ENCODE peak calls at places on chromosomes 6 and 20, in seven cellular contexts. One of them, this sample, is unnamed. For H3K4me1, the result is how much of the 10 kb centered on the place peaks cover.

GRCh38 chr20:6395695-6396094 is 272.9 kb upstream of the FERMT1 start:
- DNase-seq in CD8-positive, alpha-beta T cell: no peak
- DNase-seq in upper lobe of right lung: no peak
- DNase-seq in HCT116: no peak
- DNase-seq in GM23338: no peak
- DNase-seq in adrenal gland: no peak
- DNase-seq in endothelial cell of umbilical vein: no peak
- DNase-seq in this sample: peak

GRCh38 chr6:48658910-48659309 is 547.9 kb upstream of the PTCHD4 start:
- DNase-seq in adrenal gland: no peak
- DNase-seq in CD8-positive, alpha-beta T cell: no peak
- DNase-seq in endothelial cell of umbilical vein: no peak
- DNase-seq in GM23338: no peak
- DNase-seq in HCT116: no peak
- DNase-seq in upper lobe of right lung: no peak
- DNase-seq in this sample: no peak

GRCh38 chr6:144585217-144585814 is 300.2 kb downstream of the UTRN start:
- DNase-seq in HCT116: peak
- DNase-seq in adrenal gland: no peak
- DNase-seq in CD8-positive, alpha-beta T cell: no peak
- DNase-seq in GM23338: peak
- DNase-seq in endothelial cell of umbilical vein: peak
- DNase-seq in upper lobe of right lung: no peak
- DNase-seq in this sample: no peak

GRCh38 chr6:16681260-16681873 is 79.9 kb downstream of the ATXN1 start:
- DNase-seq in adrenal gland: no peak
- DNase-seq in endothelial cell of umbilical vein: peak
- DNase-seq in upper lobe of right lung: no peak
- DNase-seq in CD8-positive, alpha-beta T cell: no peak
- DNase-seq in GM23338: no peak
- DNase-seq in HCT116: peak
- DNase-seq in this sample: peak

GRCh38 chr6:27604986-27605385 is 132.1 kb upstream of the ZNF184 start:
- DNase-seq in adrenal gland: no peak
- DNase-seq in upper lobe of right lung: no peak
- DNase-seq in GM23338: peak
- DNase-seq in endothelial cell of umbilical vein: no peak
- DNase-seq in CD8-positive, alpha-beta T cell: no peak
- DNase-seq in HCT116: no peak
- DNase-seq in this sample: no peak

GRCh38 chr6:105445461-105445860 is 42.6 kb upstream of the PREP start:
- DNase-seq in adrenal gland: no peak
- DNase-seq in upper lobe of right lung: no peak
- DNase-seq in endothelial cell of umbilical vein: peak
- DNase-seq in CD8-positive, alpha-beta T cell: no peak
- DNase-seq in HCT116: no peak
- DNase-seq in GM23338: no peak
- DNase-seq in this sample: no peak

GRCh38 chr20:45020236-45020886 is 54.0 kb downstream of the STK4 start:
- DNase-seq in CD8-positive, alpha-beta T cell: no peak
- DNase-seq in adrenal gland: no peak
- DNase-seq in GM23338: peak
- DNase-seq in HCT116: no peak
- DNase-seq in endothelial cell of umbilical vein: no peak
- DNase-seq in upper lobe of right lung: no peak
- DNase-seq in this sample: no peak

GRCh38 chr6:158567871-158568401 is 8.0 kb downstream of the TMEM181 start:
- DNase-seq in GM23338: no peak
- DNase-seq in CD8-positive, alpha-beta T cell: no peak
- DNase-seq in endothelial cell of umbilical vein: no peak
- DNase-seq in HCT116: no peak
- DNase-seq in upper lobe of right lung: no peak
- DNase-seq in adrenal gland: no peak
- DNase-seq in this sample: peak

GRCh38 chr6:116366740-116367275 is 3.9 kb upstream of the DSE start:
- DNase-seq in upper lobe of right lung: no peak
- DNase-seq in endothelial cell of umbilical vein: no peak
- DNase-seq in GM23338: no peak
- DNase-seq in HCT116: no peak
- DNase-seq in CD8-positive, alpha-beta T cell: no peak
- DNase-seq in adrenal gland: no peak
- DNase-seq in this sample: peak

GRCh38 chr20:45943613-45944012 is 9.1 kb downstream of the PCIF1 start:
- DNase-seq in CD8-positive, alpha-beta T cell: no peak
- DNase-seq in adrenal gland: no peak
- DNase-seq in upper lobe of right lung: no peak
- DNase-seq in endothelial cell of umbilical vein: no peak
- DNase-seq in GM23338: no peak
- DNase-seq in HCT116: no peak
- DNase-seq in this sample: no peak

GRCh38 chr20:39264506-39265172 is 302.5 kb downstream of the DHX35 start:
- DNase-seq in endothelial cell of umbilical vein: peak
- DNase-seq in CD8-positive, alpha-beta T cell: peak
- DNase-seq in GM23338: peak
- DNase-seq in HCT116: peak
- DNase-seq in upper lobe of right lung: no peak
- DNase-seq in adrenal gland: peak
- DNase-seq in this sample: peak

GRCh38 chr20:4468114-4468513 is 253.6 kb upstream of the PRND start:
- DNase-seq in adrenal gland: no peak
- DNase-seq in CD8-positive, alpha-beta T cell: no peak
- DNase-seq in HCT116: no peak
- DNase-seq in endothelial cell of umbilical vein: no peak
- DNase-seq in GM23338: no peak
- DNase-seq in upper lobe of right lung: no peak
- DNase-seq in this sample: no peak

GRCh38 chr6:148144917-148145521 is 197.6 kb upstream of the SASH1 start:
- DNase-seq in CD8-positive, alpha-beta T cell: peak
- DNase-seq in endothelial cell of umbilical vein: peak
- DNase-seq in GM23338: peak
- DNase-seq in adrenal gland: peak
- DNase-seq in HCT116: peak
- DNase-seq in upper lobe of right lung: peak
- DNase-seq in this sample: no peak

GRCh38 chr20:20237093-20237959 is 130.6 kb upstream of the INSM1 start:
- DNase-seq in adrenal gland: no peak
- DNase-seq in endothelial cell of umbilical vein: peak
- DNase-seq in HCT116: peak
- DNase-seq in GM23338: peak
- DNase-seq in upper lobe of right lung: no peak
- DNase-seq in CD8-positive, alpha-beta T cell: no peak
- DNase-seq in this sample: no peak

GRCh38 chr6:142820336-142821016 is 124.5 kb downstream of the HIVEP2 start:
- DNase-seq in HCT116: no peak
- DNase-seq in CD8-positive, alpha-beta T cell: no peak
- DNase-seq in upper lobe of right lung: no peak
- DNase-seq in adrenal gland: no peak
- DNase-seq in GM23338: no peak
- DNase-seq in endothelial cell of umbilical vein: peak
- DNase-seq in this sample: no peak

GRCh38 chr6:142819603-142820335 is 125.2 kb downstream of the HIVEP2 start:
- DNase-seq in GM23338: no peak
- DNase-seq in endothelial cell of umbilical vein: peak
- DNase-seq in adrenal gland: no peak
- DNase-seq in HCT116: no peak
- DNase-seq in CD8-positive, alpha-beta T cell: peak
- DNase-seq in upper lobe of right lung: no peak
- DNase-seq in this sample: peak

GRCh38 chr6:142822383-142822782 is 122.6 kb downstream of the HIVEP2 start:
- DNase-seq in HCT116: no peak
- DNase-seq in adrenal gland: no peak
- DNase-seq in upper lobe of right lung: no peak
- DNase-seq in endothelial cell of umbilical vein: no peak
- DNase-seq in CD8-positive, alpha-beta T cell: no peak
- DNase-seq in GM23338: no peak
- DNase-seq in this sample: no peak

GRCh38 chr6:142821860-142822259 is 123.1 kb downstream of the HIVEP2 start:
- DNase-seq in adrenal gland: peak
- DNase-seq in GM23338: no peak
- DNase-seq in HCT116: no peak
- DNase-seq in upper lobe of right lung: no peak
- DNase-seq in endothelial cell of umbilical vein: no peak
- DNase-seq in CD8-positive, alpha-beta T cell: no peak
- DNase-seq in this sample: no peak

DNA sequence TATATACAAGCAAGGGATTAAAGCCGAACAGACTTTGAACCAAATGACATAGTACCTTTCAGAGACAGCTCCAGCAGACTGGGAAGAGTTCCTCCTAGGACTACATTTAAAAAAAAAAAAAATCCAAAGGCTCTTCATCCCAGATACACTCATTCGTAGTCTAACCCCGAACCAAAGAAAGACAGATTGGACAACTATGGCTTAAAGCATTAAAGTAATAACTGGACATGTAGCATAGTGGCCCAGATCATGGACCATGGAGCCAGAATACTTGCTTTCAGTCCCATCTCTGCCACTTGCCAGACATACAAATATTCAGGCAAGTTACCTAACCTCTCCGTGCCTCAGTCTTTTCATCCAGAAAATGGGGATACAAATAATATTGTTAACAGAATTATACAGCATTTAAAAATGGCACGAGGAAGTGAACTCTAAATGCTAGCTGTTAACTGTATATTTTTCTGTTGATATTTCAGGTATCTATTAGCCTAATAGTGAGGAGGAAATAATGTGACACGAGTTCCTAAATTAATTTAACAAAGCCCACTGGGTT is 123.7 kb downstream of the HIVEP2 start:
- DNase-seq in HCT116: no peak
- DNase-seq in endothelial cell of umbilical vein: no peak
- DNase-seq in CD8-positive, alpha-beta T cell: no peak
- DNase-seq in adrenal gland: no peak
- DNase-seq in GM23338: no peak
- DNase-seq in upper lobe of right lung: no peak
- DNase-seq in this sample: no peak
- H3K27ac ChIP-seq in HCT116: no peak
- H3K27ac ChIP-seq in endothelial cell of umbilical vein: peak
- H3K27ac ChIP-seq in CD8-positive, alpha-beta T cell: no peak
- H3K27ac ChIP-seq in adrenal gland: no peak
- H3K27ac ChIP-seq in GM23338: no peak
- H3K27ac ChIP-seq in upper lobe of right lung: no peak
- H3K27ac ChIP-seq in this sample: peak

DNA sequence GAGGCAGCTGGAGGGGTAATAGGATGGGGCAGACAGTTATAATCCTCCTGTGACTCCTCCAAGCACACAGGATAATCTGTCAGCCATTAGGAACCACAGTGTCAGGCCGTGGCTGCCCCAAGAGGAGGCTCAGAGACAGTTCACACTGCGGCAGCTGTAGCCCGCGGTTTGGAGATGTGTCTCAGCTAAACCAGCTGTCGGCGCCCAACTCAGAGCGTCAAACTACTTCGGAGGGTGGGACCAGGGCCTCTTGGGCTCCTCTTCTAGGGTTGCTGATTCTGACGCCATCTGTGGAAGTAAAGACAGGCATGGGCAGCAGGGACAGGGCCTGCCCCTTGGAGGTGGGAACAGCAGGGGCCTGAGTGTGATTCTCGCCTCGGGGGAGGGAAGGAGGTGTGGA is 309.8 kb downstream of the CDC5L start:
- DNase-seq in CD8-positive, alpha-beta T cell: no peak
- DNase-seq in adrenal gland: no peak
- DNase-seq in endothelial cell of umbilical vein: no peak
- DNase-seq in upper lobe of right lung: no peak
- DNase-seq in GM23338: peak
- DNase-seq in HCT116: no peak
- DNase-seq in this sample: no peak
- TF ChIP-seq CTCF in CD8-positive, alpha-beta T cell: no peak
- TF ChIP-seq CTCF in adrenal gland: no peak
- TF ChIP-seq CTCF in endothelial cell of umbilical vein: no peak
- TF ChIP-seq CTCF in upper lobe of right lung: no peak
- TF ChIP-seq CTCF in GM23338: no peak
- TF ChIP-seq CTCF in HCT116: no peak
- TF ChIP-seq CTCF in this sample: no peak

DNA sequence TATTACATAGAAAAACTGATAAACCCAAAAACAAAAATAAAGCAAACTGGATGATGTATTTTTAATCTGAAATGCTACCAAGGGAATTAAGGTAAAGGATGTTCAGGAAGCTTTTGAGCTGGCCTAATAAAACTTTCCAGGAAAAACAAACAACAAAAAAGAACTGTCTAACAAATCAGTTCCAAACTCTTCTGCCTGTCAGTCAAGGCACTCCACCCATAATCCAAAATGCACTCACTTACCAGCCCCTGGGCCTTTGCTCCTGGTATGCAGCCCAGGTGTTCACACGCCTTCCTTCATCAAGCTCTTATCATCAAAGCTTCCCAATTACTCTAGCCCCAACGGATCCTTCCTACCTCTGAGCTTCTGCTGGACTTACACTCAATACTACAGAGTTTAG is 3.7 kb downstream of the EXOC2 start:
- DNase-seq in CD8-positive, alpha-beta T cell: no peak
- DNase-seq in GM23338: no peak
- DNase-seq in endothelial cell of umbilical vein: no peak
- DNase-seq in HCT116: no peak
- DNase-seq in adrenal gland: no peak
- DNase-seq in upper lobe of right lung: no peak
- DNase-seq in this sample: no peak
- H3K4me1 ChIP-seq in CD8-positive, alpha-beta T cell: under half
- H3K4me1 ChIP-seq in GM23338: half or more
- H3K4me1 ChIP-seq in endothelial cell of umbilical vein: under half
- H3K4me1 ChIP-seq in HCT116: under half
- H3K4me1 ChIP-seq in adrenal gland: under half
- H3K4me1 ChIP-seq in upper lobe of right lung: under half
- H3K4me1 ChIP-seq in this sample: under half

DNA sequence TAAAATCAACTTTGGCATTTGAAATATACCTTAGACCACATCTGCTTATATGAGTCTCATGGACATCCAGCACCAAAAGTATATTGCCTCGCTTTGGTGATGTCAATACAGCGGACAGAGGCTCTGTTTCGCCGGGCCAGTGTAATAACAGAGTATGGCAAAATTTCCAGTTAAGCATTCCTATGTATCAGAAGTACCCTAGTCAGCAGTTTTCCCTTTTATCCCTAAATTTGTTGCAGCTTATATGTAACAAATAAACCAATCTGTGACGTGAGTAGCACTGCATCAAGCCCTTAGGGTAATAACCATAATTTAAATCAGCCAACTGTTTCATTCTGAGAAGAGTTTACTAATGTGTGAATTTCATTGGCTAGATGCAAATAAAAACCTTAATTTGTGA is 585.5 kb upstream of the ADGRB3 start:
- DNase-seq in GM23338: no peak
- DNase-seq in adrenal gland: no peak
- DNase-seq in endothelial cell of umbilical vein: no peak
- DNase-seq in HCT116: no peak
- DNase-seq in CD8-positive, alpha-beta T cell: no peak
- DNase-seq in upper lobe of right lung: no peak
- DNase-seq in this sample: no peak
- H3K27ac ChIP-seq in GM23338: no peak
- H3K27ac ChIP-seq in adrenal gland: no peak
- H3K27ac ChIP-seq in endothelial cell of umbilical vein: no peak
- H3K27ac ChIP-seq in HCT116: no peak
- H3K27ac ChIP-seq in CD8-positive, alpha-beta T cell: no peak
- H3K27ac ChIP-seq in upper lobe of right lung: no peak
- H3K27ac ChIP-seq in this sample: no peak

GRCh38 chr20:30912006-30912660 is 345.3 kb upstream of the DEFB115 start:
- DNase-seq in adrenal gland: no peak
- DNase-seq in upper lobe of right lung: no peak
- DNase-seq in HCT116: no peak
- DNase-seq in GM23338: peak
- DNase-seq in endothelial cell of umbilical vein: no peak
- DNase-seq in CD8-positive, alpha-beta T cell: no peak
- DNase-seq in this sample: no peak
- TF ChIP-seq CTCF in adrenal gland: no peak
- TF ChIP-seq CTCF in upper lobe of right lung: no peak
- TF ChIP-seq CTCF in HCT116: no peak
- TF ChIP-seq CTCF in GM23338: no peak
- TF ChIP-seq CTCF in endothelial cell of umbilical vein: no peak
- TF ChIP-seq CTCF in CD8-positive, alpha-beta T cell: no peak
- TF ChIP-seq CTCF in this sample: no peak